ENCODE peak calls at places on chromosomes 16 and 17, in eight cellular contexts. V is upper lobe of right lung, N is fibroblast of mammary gland, F is lung microvascular endothelial cell, R is EL, E is NCI-H1417, B is GM20000, T is T-helper 1 cell. K is an unnamed sample.

GRCh38 chr16:200388-200787 is 20.1 kb downstream of the HBQ1 start:
- DNase-seq in V (no peak), N (peak; percentile 84), F (no peak), R (peak; percentile 80), E (no peak), B (no peak), T (no peak), K (no peak)

GRCh38 chr16:53152321-53152720 is 97.5 kb downstream of the CHD9 start:
- DNase-seq in V (no peak), N (no peak), F (no peak), R (no peak), E (no peak), B (no peak), T (no peak), K (no peak)

GRCh38 chr16:84175351-84176081 is 11.3 kb downstream of the TAF1C start:
- DNase-seq in V (no peak), N (peak; percentile 62), F (peak; percentile 53), R (no peak), E (peak; percentile 40), B (peak; percentile 66), T (peak; percentile 49), K (peak; percentile 81)

GRCh38 chr17:56593073-56593740 is at the start of gene NOG:
- DNase-seq in V (peak; percentile 79), N (peak; percentile 17), F (peak; percentile 31), R (peak; percentile 78), E (peak; percentile 67), B (peak; percentile 54), T (no peak), K (peak; percentile 78)

GRCh38 chr16:54282202-54282922 is 4.2 kb downstream of the IRX3 start:
- DNase-seq in V (peak; percentile 88), N (peak; percentile 29), F (peak; percentile 45), R (peak; percentile 11), E (no peak), B (peak; percentile 75), T (no peak), K (no peak)

GRCh38 chr16:74297296-74297665 is 667 bp downstream of the PSMD7 start:
- DNase-seq in V (no peak), N (peak; percentile 41), F (peak; percentile 40), R (peak; percentile 44), E (peak; percentile 26), B (peak; percentile 41), T (no peak), K (no peak)

GRCh38 chr17:81551458-81552243 is 502 bp downstream of the FAAP100 start:
- DNase-seq in V (no peak), N (peak; percentile 44), F (peak; percentile 72), R (peak; percentile 62), E (no peak), B (no peak), T (no peak), K (peak; percentile 85)

GRCh38 chr17:35289222-35289621 is 46.4 kb downstream of the SLFN5 start:
- DNase-seq in V (no peak), N (no peak), F (no peak), R (no peak), E (no peak), B (no peak), T (no peak), K (no peak)

GRCh38 chr17:350706-351435 is 1.7 kb downstream of the RPH3AL start:
- DNase-seq in V (peak; percentile 82), N (peak; percentile 76), F (peak; percentile 98), R (peak; percentile 46), E (no peak), B (no peak), T (no peak), K (peak; percentile 84)

GRCh38 chr16:67779256-67780014 is 26.9 kb downstream of the RANBP10 start:
- DNase-seq in V (no peak), N (no peak), F (no peak), R (no peak), E (no peak), B (no peak), T (no peak), K (no peak)